ENCODE peak calls at places on chromosome 15, in four cellular contexts. One of them, this sample, is unnamed.

GRCh38 chr15:51776952-51777574 is 25.7 kb downstream of the TMOD2 start:
- DNase-seq in AML-193: peak; percentile 83
- DNase-seq in activated T-cell treated with anti-CD3 and anti-CD28 coated beads, Interleukin-2, amount 50 U/mL, for 72 hours: peak; percentile 55
- DNase-seq in T-helper 1 cell: peak; percentile 27
- DNase-seq in this sample: no peak

GRCh38 chr15:69468241-69469121 is 15.9 kb downstream of the RPLP1 start:
- DNase-seq in AML-193: peak; percentile 24
- DNase-seq in activated T-cell treated with anti-CD3 and anti-CD28 coated beads, Interleukin-2, amount 50 U/mL, for 72 hours: peak; percentile 88
- DNase-seq in T-helper 1 cell: peak; percentile 80
- DNase-seq in this sample: no peak

GRCh38 chr15:100671858-100672543 is 69.6 kb downstream of the ASB7 start:
- DNase-seq in AML-193: no peak
- DNase-seq in activated T-cell treated with anti-CD3 and anti-CD28 coated beads, Interleukin-2, amount 50 U/mL, for 72 hours: no peak
- DNase-seq in T-helper 1 cell: no peak
- DNase-seq in this sample: no peak

GRCh38 chr15:74432968-74433591 is 678 bp downstream of the SEMA7A start:
- DNase-seq in AML-193: no peak
- DNase-seq in activated T-cell treated with anti-CD3 and anti-CD28 coated beads, Interleukin-2, amount 50 U/mL, for 72 hours: peak; percentile 18
- DNase-seq in T-helper 1 cell: no peak
- DNase-seq in this sample: no peak

GRCh38 chr15:68548375-68548774 is 30.4 kb upstream of the CORO2B start:
- DNase-seq in AML-193: no peak
- DNase-seq in activated T-cell treated with anti-CD3 and anti-CD28 coated beads, Interleukin-2, amount 50 U/mL, for 72 hours: no peak
- DNase-seq in T-helper 1 cell: no peak
- DNase-seq in this sample: no peak

GRCh38 chr15:68310178-68310810 is 32.7 kb downstream of the FEM1B start:
- DNase-seq in AML-193: no peak
- DNase-seq in activated T-cell treated with anti-CD3 and anti-CD28 coated beads, Interleukin-2, amount 50 U/mL, for 72 hours: no peak
- DNase-seq in T-helper 1 cell: no peak
- DNase-seq in this sample: no peak

GRCh38 chr15:70789213-70789612 is 25.9 kb upstream of the UACA start:
- DNase-seq in AML-193: no peak
- DNase-seq in activated T-cell treated with anti-CD3 and anti-CD28 coated beads, Interleukin-2, amount 50 U/mL, for 72 hours: no peak
- DNase-seq in T-helper 1 cell: no peak
- DNase-seq in this sample: no peak

GRCh38 chr15:44836094-44836493 is 99.8 kb downstream of the TRIM69 start:
- DNase-seq in AML-193: no peak
- DNase-seq in activated T-cell treated with anti-CD3 and anti-CD28 coated beads, Interleukin-2, amount 50 U/mL, for 72 hours: no peak
- DNase-seq in T-helper 1 cell: no peak
- DNase-seq in this sample: no peak

GRCh38 chr15:56019060-56019793 is 25.8 kb upstream of the NEDD4 start:
- DNase-seq in AML-193: no peak
- DNase-seq in activated T-cell treated with anti-CD3 and anti-CD28 coated beads, Interleukin-2, amount 50 U/mL, for 72 hours: no peak
- DNase-seq in T-helper 1 cell: no peak
- DNase-seq in this sample: no peak

GRCh38 chr15:48644498-48644826 is 1.0 kb downstream of the FBN1 start:
- DNase-seq in AML-193: no peak
- DNase-seq in activated T-cell treated with anti-CD3 and anti-CD28 coated beads, Interleukin-2, amount 50 U/mL, for 72 hours: no peak
- DNase-seq in T-helper 1 cell: no peak
- DNase-seq in this sample: no peak

GRCh38 chr15:66897971-66898370 is 167.4 kb upstream of the SMAD3 start:
- DNase-seq in AML-193: no peak
- DNase-seq in activated T-cell treated with anti-CD3 and anti-CD28 coated beads, Interleukin-2, amount 50 U/mL, for 72 hours: no peak
- DNase-seq in T-helper 1 cell: no peak
- DNase-seq in this sample: no peak

GRCh38 chr15:76199106-76200082 is 111.9 kb downstream of the ETFA start:
- DNase-seq in AML-193: no peak
- DNase-seq in activated T-cell treated with anti-CD3 and anti-CD28 coated beads, Interleukin-2, amount 50 U/mL, for 72 hours: no peak
- DNase-seq in T-helper 1 cell: no peak
- DNase-seq in this sample: no peak

GRCh38 chr15:43792761-43793493 is 807 bp downstream of the SERF2 start:
- DNase-seq in AML-193: peak; percentile 22
- DNase-seq in activated T-cell treated with anti-CD3 and anti-CD28 coated beads, Interleukin-2, amount 50 U/mL, for 72 hours: peak; percentile 40
- DNase-seq in T-helper 1 cell: no peak
- DNase-seq in this sample: no peak

GRCh38 chr15:37019479-37020433 is 80.6 kb downstream of the MEIS2 start:
- DNase-seq in AML-193: no peak
- DNase-seq in activated T-cell treated with anti-CD3 and anti-CD28 coated beads, Interleukin-2, amount 50 U/mL, for 72 hours: no peak
- DNase-seq in T-helper 1 cell: no peak
- DNase-seq in this sample: no peak

GRCh38 chr15:25248583-25249235 is 190.1 kb downstream of the UBE3A start:
- DNase-seq in AML-193: no peak
- DNase-seq in activated T-cell treated with anti-CD3 and anti-CD28 coated beads, Interleukin-2, amount 50 U/mL, for 72 hours: no peak
- DNase-seq in T-helper 1 cell: no peak
- DNase-seq in this sample: no peak

GRCh38 chr15:52150878-52151277 is 38.3 kb upstream of the BCL2L10 start:
- DNase-seq in AML-193: no peak
- DNase-seq in activated T-cell treated with anti-CD3 and anti-CD28 coated beads, Interleukin-2, amount 50 U/mL, for 72 hours: no peak
- DNase-seq in T-helper 1 cell: no peak
- DNase-seq in this sample: no peak

GRCh38 chr15:83210619-83211018 is 3.0 kb upstream of the HDGFL3 start:
- DNase-seq in AML-193: no peak
- DNase-seq in activated T-cell treated with anti-CD3 and anti-CD28 coated beads, Interleukin-2, amount 50 U/mL, for 72 hours: no peak
- DNase-seq in T-helper 1 cell: no peak
- DNase-seq in this sample: no peak

GRCh38 chr15:40930430-40931299 is 1.5 kb downstream of the DLL4 start:
- DNase-seq in AML-193: no peak
- DNase-seq in activated T-cell treated with anti-CD3 and anti-CD28 coated beads, Interleukin-2, amount 50 U/mL, for 72 hours: peak; percentile 76
- DNase-seq in T-helper 1 cell: peak; percentile 20
- DNase-seq in this sample: no peak

GRCh38 chr15:48681274-48681840 is 35.8 kb upstream of the FBN1 start:
- DNase-seq in AML-193: no peak
- DNase-seq in activated T-cell treated with anti-CD3 and anti-CD28 coated beads, Interleukin-2, amount 50 U/mL, for 72 hours: no peak
- DNase-seq in T-helper 1 cell: no peak
- DNase-seq in this sample: no peak

GRCh38 chr15:88908697-88909621 is 4.2 kb downstream of the MFGE8 start:
- DNase-seq in AML-193: no peak
- DNase-seq in activated T-cell treated with anti-CD3 and anti-CD28 coated beads, Interleukin-2, amount 50 U/mL, for 72 hours: no peak
- DNase-seq in T-helper 1 cell: no peak
- DNase-seq in this sample: no peak

This sample was measured in SIG-M5.